ENCODE peak calls at places on chromosomes 6 and 20, in four cellular contexts. M is HL-60, O is GM12878, P is K562. E is an unnamed sample.

GRCh38 chr6:20312581-20312980 is 89.1 kb upstream of the E2F3 start:
- DNase-seq in M (peak), O (no peak), P (no peak), E (no peak)

GRCh38 chr20:35448788-35449373 is 6.5 kb upstream of the CEP250 start:
- DNase-seq in M (no peak), O (no peak), P (no peak), E (no peak)

GRCh38 chr6:139649718-139650117 is 275.3 kb upstream of the CITED2 start:
- DNase-seq in M (no peak), O (no peak), P (peak), E (no peak)

GRCh38 chr6:30013296-30013922 is 47.7 kb upstream of the POLR1H start:
- DNase-seq in M (no peak), O (no peak), P (peak), E (no peak)

GRCh38 chr20:51036827-51037229 is 13.9 kb upstream of the KCNG1 start:
- DNase-seq in M (peak), O (no peak), P (no peak), E (no peak)

GRCh38 chr6:14066782-14067406 is 50.7 kb upstream of the CD83 start:
- DNase-seq in M (peak), O (no peak), P (peak), E (peak)

GRCh38 chr20:10929023-10929422 is 255.2 kb upstream of the JAG1 start:
- DNase-seq in M (no peak), O (no peak), P (no peak), E (no peak)

GRCh38 chr6:128666405-128666804 is 146.0 kb upstream of the PTPRK start:
- DNase-seq in M (no peak), O (no peak), P (no peak), E (no peak)

GRCh38 chr6:149963212-149963461 is 606 bp upstream of the ULBP1 start:
- DNase-seq in M (no peak), O (no peak), P (no peak), E (no peak)

GRCh38 chr6:125259354-125259736 is 42.4 kb downstream of the HDDC2 start:
- DNase-seq in M (no peak), O (no peak), P (no peak), E (no peak)

GRCh38 chr20:50226093-50226974 is 35.7 kb downstream of the CEBPB start:
- DNase-seq in M (peak), O (no peak), P (peak), E (no peak)

GRCh38 chr6:91886183-91886795 is 1299.4 kb upstream of the MAP3K7 start:
- DNase-seq in M (no peak), O (no peak), P (peak), E (no peak)

GRCh38 chr6:129215246-129215645 is 332.3 kb downstream of the LAMA2 start:
- DNase-seq in M (no peak), O (no peak), P (no peak), E (no peak)

GRCh38 chr6:38907264-38907663 is 141.3 kb upstream of the GLP1R start:
- DNase-seq in M (no peak), O (no peak), P (no peak), E (no peak)

GRCh38 chr6:70315096-70315751 is 12.3 kb upstream of the COL9A1 start:
- DNase-seq in M (no peak), O (no peak), P (no peak), E (no peak)

GRCh38 chr6:75427342-75427741 is 66.3 kb downstream of the FILIP1 start:
- DNase-seq in M (no peak), O (no peak), P (no peak), E (no peak)

GRCh38 chr20:35344354-35344837 is 52.2 kb upstream of the FAM83C start:
- DNase-seq in M (peak), O (no peak), P (peak), E (no peak)

GRCh38 chr6:90715093-90715655 is 128.3 kb upstream of the MAP3K7 start:
- DNase-seq in M (no peak), O (no peak), P (no peak), E (no peak)

GRCh38 chr6:77092971-77093370 is 370.3 kb downstream of the HTR1B start:
- DNase-seq in M (no peak), O (no peak), P (no peak), E (no peak)

GRCh38 chr6:49453221-49453620 is 9.8 kb downstream of the MMUT start:
- DNase-seq in M (no peak), O (no peak), P (peak), E (no peak)

GRCh38 chr20:41457173-41457857 is 90.7 kb upstream of the EMILIN3 start:
- DNase-seq in M (no peak), O (no peak), P (no peak), E (no peak)

GRCh38 chr6:4665489-4666417 is 110.5 kb upstream of the CDYL start:
- DNase-seq in M (no peak), O (no peak), P (no peak), E (no peak)

GRCh38 chr6:57254055-57254717 is 32.1 kb upstream of the RAB23 start:
- DNase-seq in M (no peak), O (no peak), P (no peak), E (no peak)

GRCh38 chr6:57256541-57256940 is 34.4 kb upstream of the RAB23 start:
- DNase-seq in M (no peak), O (no peak), P (no peak), E (no peak)

GRCh38 chr6:57255451-57256181 is 33.5 kb upstream of the RAB23 start:
- DNase-seq in M (no peak), O (no peak), P (no peak), E (no peak)

GRCh38 chr6:57259064-57259463 is 37.0 kb upstream of the RAB23 start:
- DNase-seq in M (no peak), O (no peak), P (no peak), E (no peak)

GRCh38 chr6:57257911-57258541 is 35.9 kb upstream of the RAB23 start:
- DNase-seq in M (no peak), O (no peak), P (no peak), E (no peak)
- TF ChIP-seq SPI1 in M (no peak), O (no peak), P (no peak), E (no peak)

GRCh38 chr6:43078651-43079050 is 2.5 kb downstream of the PTK7 start:
- DNase-seq in M (no peak), O (no peak), P (no peak), E (no peak)

GRCh38 chr6:43075791-43076092 is 372 bp upstream of the PTK7 start:
- DNase-seq in M (no peak), O (no peak), P (no peak), E (no peak)

GRCh38 chr6:43076093-43076927 is at the start of gene PTK7:
- DNase-seq in M (peak), O (no peak), P (peak), E (no peak)

GRCh38 chr6:43076928-43077809 is 1.1 kb downstream of the PTK7 start:
- DNase-seq in M (no peak), O (no peak), P (no peak), E (no peak)

DNA sequence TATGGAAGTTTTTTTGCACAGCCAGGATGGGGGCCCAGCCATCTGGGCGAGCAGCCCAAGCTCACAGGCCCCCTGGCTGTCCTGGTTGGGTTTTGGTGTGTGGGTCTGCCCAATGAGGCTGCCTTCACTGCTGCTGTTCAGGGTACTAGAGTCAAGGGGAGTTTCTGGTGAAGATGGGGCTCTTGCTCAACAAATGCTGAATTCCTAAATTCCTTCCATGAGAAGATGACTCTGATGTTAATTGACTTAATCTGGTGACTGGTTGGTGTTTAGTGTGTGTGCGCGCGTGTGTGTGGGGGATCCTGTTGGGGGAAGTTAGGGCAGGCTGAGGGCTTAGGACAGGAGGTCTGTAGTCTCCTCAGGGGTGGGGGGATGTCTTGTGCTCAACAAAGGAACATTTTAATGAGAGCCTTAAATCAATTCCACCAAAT is 1.9 kb downstream of the PTK7 start:
- DNase-seq in M (no peak), O (no peak), P (no peak), E (no peak)
- TF ChIP-seq SPI1 in M (no peak), O (no peak), P (no peak), E (no peak)

GRCh38 chr6:110527516-110527915 is 51.1 kb upstream of the SLC22A16 start:
- DNase-seq in M (no peak), O (no peak), P (no peak), E (no peak)
- TF ChIP-seq SPI1 in M (no peak), O (no peak), P (no peak), E (no peak)

GRCh38 chr20:22333885-22334545 is 250.4 kb downstream of the FOXA2 start:
- DNase-seq in M (peak), O (no peak), P (peak), E (peak)
- TF ChIP-seq SPI1 in M (no peak), O (no peak), P (no peak), E (no peak)

E was measured in GM12891.